ENCODE peak calls at places on chromosomes 16 and 17, in eight cellular contexts. X is IMR-90, I is endothelial cell of umbilical vein, L is mammary epithelial cell, O is adipocyte, F is K562, H is GM12878, V is neural progenitor cell. C is an unnamed sample. For H3K27me3, the result is how much of the 10 kb centered on the place peaks cover.

GRCh38 chr17:74956093-74956492 is 16.5 kb downstream of the HID1 start:
- DNase-seq in X (no peak), I (no peak), L (no peak), O (no peak), F (no peak), H (no peak), V (no peak), C (no peak)

GRCh38 chr17:8387914-8388651 is 5.1 kb upstream of the RPL26 start:
- DNase-seq in X (no peak), I (no peak), L (no peak), O (no peak), F (no peak), H (no peak), V (no peak), C (no peak)

GRCh38 chr16:3066440-3066748 is 954 bp downstream of the IL32 start:
- DNase-seq in X (no peak), I (no peak), L (no peak), O (no peak), F (no peak), H (no peak), V (no peak), C (no peak)

GRCh38 chr16:10078541-10078949 is 103.7 kb downstream of the GRIN2A start:
- DNase-seq in X (no peak), I (no peak), L (no peak), O (no peak), F (no peak), H (no peak), V (peak), C (no peak)

GRCh38 chr16:4865231-4865860 is 18.1 kb downstream of the UBN1 start:
- DNase-seq in X (no peak), I (no peak), L (no peak), O (no peak), F (no peak), H (no peak), V (no peak), C (no peak)

GRCh38 chr16:30715777-30716445 is 16.9 kb downstream of the SRCAP start:
- DNase-seq in X (peak), I (no peak), L (peak), O (no peak), F (peak), H (no peak), V (no peak), C (no peak)

GRCh38 chr16:832652-833336 is 32.3 kb upstream of the GNG13 start:
- DNase-seq in X (no peak), I (no peak), L (no peak), O (no peak), F (no peak), H (no peak), V (no peak), C (no peak)

GRCh38 chr16:89044394-89045180 is 49.1 kb upstream of the ACSF3 start:
- DNase-seq in X (no peak), I (no peak), L (no peak), O (no peak), F (no peak), H (no peak), V (no peak), C (no peak)

GRCh38 chr16:74169687-74170522 is 126.7 kb upstream of the PSMD7 start:
- DNase-seq in X (peak), I (peak), L (no peak), O (peak), F (no peak), H (no peak), V (no peak), C (no peak)

GRCh38 chr17:10738516-10739258 is 8.9 kb upstream of the TMEM220 start:
- DNase-seq in X (no peak), I (no peak), L (no peak), O (no peak), F (no peak), H (no peak), V (no peak), C (no peak)

GRCh38 chr16:79278506-79278905 is 322.0 kb downstream of the MAF start:
- DNase-seq in X (no peak), I (no peak), L (no peak), O (no peak), F (no peak), H (no peak), V (no peak), C (no peak)

GRCh38 chr17:63528183-63528582 is 5.0 kb downstream of the KCNH6 start:
- DNase-seq in X (no peak), I (no peak), L (no peak), O (no peak), F (no peak), H (no peak), V (no peak), C (no peak)

GRCh38 chr17:21842332-21843317 is 150.3 kb downstream of the KCNJ18 start:
- DNase-seq in X (no peak), I (no peak), L (no peak), O (no peak), F (no peak), H (no peak), V (no peak), C (no peak)

GRCh38 chr17:16922386-16923096 is 49.4 kb downstream of the TNFRSF13B start:
- DNase-seq in X (peak), I (no peak), L (no peak), O (no peak), F (peak), H (no peak), V (no peak), C (no peak)

GRCh38 chr17:79792984-79793923 is 3.6 kb downstream of the CBX8 start:
- DNase-seq in X (peak), I (no peak), L (no peak), O (peak), F (no peak), H (no peak), V (peak), C (no peak)

GRCh38 chr17:28993013-28993600 is 12.7 kb downstream of the SEZ6 start:
- DNase-seq in X (no peak), I (no peak), L (peak), O (no peak), F (no peak), H (no peak), V (no peak), C (no peak)

GRCh38 chr16:85237817-85238216 is 125.5 kb upstream of the CIBAR2 start:
- DNase-seq in X (no peak), I (no peak), L (no peak), O (no peak), F (no peak), H (no peak), V (no peak), C (no peak)

GRCh38 chr16:56860226-56861020 is 4.6 kb upstream of the SLC12A3 start:
- DNase-seq in X (no peak), I (no peak), L (no peak), O (peak), F (no peak), H (peak), V (no peak), C (no peak)

GRCh38 chr16:23896832-23897821 is 61.3 kb downstream of the PRKCB start:
- DNase-seq in X (no peak), I (no peak), L (no peak), O (no peak), F (no peak), H (no peak), V (no peak), C (no peak)

GRCh38 chr16:28503470-28504259 is 3.0 kb downstream of the IL27 start:
- DNase-seq in X (no peak), I (no peak), L (no peak), O (no peak), F (no peak), H (no peak), V (no peak), C (no peak)

GRCh38 chr17:47674503-47674902 is 19.5 kb upstream of the TBKBP1 start:
- DNase-seq in X (no peak), I (no peak), L (no peak), O (no peak), F (no peak), H (no peak), V (no peak), C (no peak)

GRCh38 chr16:85522842-85523601 is 90.1 kb upstream of the GSE1 start:
- DNase-seq in X (peak), I (no peak), L (no peak), O (peak), F (no peak), H (no peak), V (no peak), C (no peak)

GRCh38 chr16:70687671-70688265 is 1.9 kb upstream of the MTSS2 start:
- DNase-seq in X (no peak), I (no peak), L (no peak), O (no peak), F (no peak), H (no peak), V (no peak), C (no peak)

GRCh38 chr17:77212081-77212832 is 71.5 kb downstream of the SEC14L1 start:
- DNase-seq in X (no peak), I (no peak), L (no peak), O (no peak), F (no peak), H (peak), V (no peak), C (no peak)

GRCh38 chr17:49996495-49997255 is 1.7 kb upstream of the DLX3 start:
- DNase-seq in X (peak), I (peak), L (no peak), O (peak), F (peak), H (no peak), V (peak), C (no peak)

GRCh38 chr17:44223574-44224046 is 4.1 kb upstream of the UBTF start:
- DNase-seq in X (peak), I (peak), L (peak), O (peak), F (no peak), H (no peak), V (no peak), C (no peak)

GRCh38 chr16:81291117-81291516 is 23.6 kb upstream of the GAN start:
- DNase-seq in X (no peak), I (no peak), L (no peak), O (no peak), F (no peak), H (no peak), V (no peak), C (no peak)

GRCh38 chr17:46826116-46826515 is 7.6 kb upstream of the WNT3 start:
- DNase-seq in X (no peak), I (no peak), L (no peak), O (no peak), F (no peak), H (no peak), V (no peak), C (no peak)

GRCh38 chr16:84228321-84228838 is 11.4 kb downstream of the KCNG4 start:
- DNase-seq in X (peak), I (peak), L (peak), O (peak), F (peak), H (no peak), V (peak), C (no peak)

GRCh38 chr16:57479422-57480126 is 6.7 kb downstream of the DOK4 start:
- DNase-seq in X (peak), I (peak), L (peak), O (peak), F (peak), H (no peak), V (peak), C (no peak)

GRCh38 chr17:74408830-74409229 is 23.1 kb upstream of the GPRC5C start:
- DNase-seq in X (no peak), I (no peak), L (no peak), O (no peak), F (no peak), H (no peak), V (no peak), C (no peak)

GRCh38 chr17:70084476-70084875 is 9.5 kb downstream of the KCNJ16 start:
- DNase-seq in X (peak), I (no peak), L (no peak), O (peak), F (no peak), H (no peak), V (peak), C (no peak)

GRCh38 chr17:80730739-80731138 is 186.1 kb downstream of the RPTOR start:
- DNase-seq in X (no peak), I (no peak), L (no peak), O (no peak), F (no peak), H (no peak), V (no peak), C (no peak)

GRCh38 chr17:41812176-41813038 is at the start of gene FKBP10:
- DNase-seq in X (peak), I (peak), L (peak), O (peak), F (no peak), H (no peak), V (peak), C (no peak)

DNA sequence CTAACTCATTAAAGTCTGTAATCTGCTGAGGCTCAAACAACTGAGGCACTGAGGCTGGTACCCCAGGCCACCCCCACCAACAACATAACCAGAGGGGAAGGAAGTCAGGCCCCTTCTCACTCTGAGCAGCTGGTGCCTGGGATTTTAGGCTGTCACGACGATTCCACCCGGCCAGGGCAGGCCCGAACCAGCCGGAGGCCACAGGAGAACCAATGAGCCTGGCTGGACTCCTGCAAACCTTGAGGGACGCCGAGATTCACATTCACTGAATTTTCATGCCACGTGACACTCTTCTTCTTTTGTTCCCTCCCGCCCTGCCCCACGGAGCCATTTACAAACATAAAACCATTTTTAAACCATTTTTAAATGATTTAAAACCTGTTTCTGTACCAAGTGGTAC is 48.1 kb downstream of the RPH3AL start:
- DNase-seq in X (no peak), I (no peak), L (no peak), O (peak), F (no peak), H (no peak), V (peak), C (no peak)
- H3K9ac ChIP-seq in X (no peak), I (no peak), L (no peak), O (no peak), F (no peak), H (no peak), V (no peak), C (no peak)

DNA sequence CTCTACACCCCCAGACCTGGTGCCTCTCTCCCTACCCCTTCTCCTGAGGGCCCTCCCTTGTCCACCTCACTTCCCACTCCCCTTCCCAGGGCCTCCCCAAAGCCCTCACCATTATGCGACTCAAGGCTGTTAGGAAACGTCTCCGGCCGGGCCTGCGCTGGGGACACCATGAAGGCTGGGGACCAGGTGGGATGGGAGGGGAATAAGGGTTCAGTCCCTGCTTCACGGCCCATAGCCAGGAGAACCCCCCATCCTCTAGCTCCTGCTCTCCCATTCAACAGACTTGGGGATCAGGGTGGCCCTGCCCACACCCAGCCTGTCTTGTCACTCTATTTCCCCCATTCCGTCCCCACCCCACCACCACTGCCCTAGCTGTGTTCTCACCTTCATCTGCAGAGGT is 2.1 kb downstream of the NEURL4 start:
- DNase-seq in X (no peak), I (no peak), L (no peak), O (no peak), F (no peak), H (no peak), V (no peak), C (no peak)
- H3K27me3 ChIP-seq in X (under half), I (under half), L (under half), O (under half), F (under half), H (under half), V (under half), C (under half)

GRCh38 chr17:82033359-82034085 is 2.0 kb downstream of the RAC3 start:
- DNase-seq in X (no peak), I (no peak), L (no peak), O (no peak), F (no peak), H (no peak), V (no peak), C (no peak)

GRCh38 chr17:82031303-82031884 is at the start of gene RAC3:
- DNase-seq in X (peak), I (no peak), L (no peak), O (peak), F (peak), H (no peak), V (peak), C (no peak)

GRCh38 chr17:82030470-82031302 is 792 bp upstream of the RAC3 start:
- DNase-seq in X (peak), I (peak), L (peak), O (peak), F (peak), H (no peak), V (peak), C (no peak)

GRCh38 chr17:82029990-82030469 is 1.4 kb upstream of the RAC3 start:
- DNase-seq in X (no peak), I (no peak), L (no peak), O (no peak), F (no peak), H (no peak), V (no peak), C (no peak)

GRCh38 chr17:82031885-82032627 is 578 bp downstream of the RAC3 start:
- DNase-seq in X (no peak), I (no peak), L (no peak), O (no peak), F (peak), H (no peak), V (peak), C (no peak)
- H3K9ac ChIP-seq in X (no peak), I (no peak), L (no peak), O (peak), F (peak), H (no peak), V (no peak), C (peak)

DNA sequence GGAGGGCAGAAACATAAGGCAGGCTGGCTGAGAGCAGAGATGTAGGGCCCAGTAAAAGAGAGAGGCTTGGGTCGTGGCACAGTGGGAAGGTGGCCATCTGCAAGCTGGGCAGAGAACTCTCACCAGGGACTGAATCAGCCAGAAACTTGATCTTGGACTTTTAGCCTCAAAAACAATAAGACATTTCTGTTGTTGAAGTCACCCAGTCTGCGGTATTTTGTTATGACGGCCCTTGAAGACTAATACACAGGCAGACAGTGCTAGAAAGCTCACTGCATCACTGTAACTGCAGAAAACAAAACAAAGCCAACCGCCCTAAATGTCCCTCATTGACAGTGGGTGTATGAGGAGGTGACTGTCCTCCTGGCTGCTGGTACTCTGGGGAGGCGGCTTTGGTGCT is 3.9 kb upstream of the JPH3 start:
- DNase-seq in X (peak), I (no peak), L (no peak), O (no peak), F (no peak), H (no peak), V (no peak), C (no peak)
- H3K27me3 ChIP-seq in X (half or more), I (under half), L (under half), O (half or more), F (under half), H (under half), V (half or more), C (under half)

GRCh38 chr17:27888072-27888471 is 5.1 kb downstream of the LYRM9 start:
- DNase-seq in X (no peak), I (no peak), L (no peak), O (no peak), F (no peak), H (no peak), V (no peak), C (no peak)
- H3K9ac ChIP-seq in X (no peak), I (no peak), L (no peak), O (no peak), F (no peak), H (no peak), V (no peak), C (no peak)

DNA sequence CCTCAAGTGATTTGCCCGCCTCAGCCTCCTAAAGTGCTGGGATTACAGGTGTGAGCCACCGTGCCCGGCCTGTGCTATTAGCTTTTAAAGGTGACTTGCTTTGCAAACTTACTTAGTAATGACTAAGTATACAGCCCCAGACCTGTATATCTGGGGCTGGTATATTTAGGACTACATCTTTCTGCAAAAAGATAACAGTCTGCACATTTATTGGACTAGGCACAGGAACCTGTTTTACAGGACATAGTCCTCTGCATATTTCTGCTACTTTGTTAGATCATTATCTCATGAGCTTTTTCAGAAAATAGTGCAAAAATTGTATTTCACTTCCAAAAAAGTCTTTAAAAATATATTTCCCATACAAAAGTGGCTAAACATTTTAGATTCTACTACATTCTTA is 1.3 kb downstream of the KRT24 start:
- DNase-seq in X (no peak), I (no peak), L (no peak), O (no peak), F (no peak), H (no peak), V (no peak), C (no peak)
- H3K27me3 ChIP-seq in X (half or more), I (under half), L (under half), O (under half), F (under half), H (under half), V (under half), C (under half)

DNA sequence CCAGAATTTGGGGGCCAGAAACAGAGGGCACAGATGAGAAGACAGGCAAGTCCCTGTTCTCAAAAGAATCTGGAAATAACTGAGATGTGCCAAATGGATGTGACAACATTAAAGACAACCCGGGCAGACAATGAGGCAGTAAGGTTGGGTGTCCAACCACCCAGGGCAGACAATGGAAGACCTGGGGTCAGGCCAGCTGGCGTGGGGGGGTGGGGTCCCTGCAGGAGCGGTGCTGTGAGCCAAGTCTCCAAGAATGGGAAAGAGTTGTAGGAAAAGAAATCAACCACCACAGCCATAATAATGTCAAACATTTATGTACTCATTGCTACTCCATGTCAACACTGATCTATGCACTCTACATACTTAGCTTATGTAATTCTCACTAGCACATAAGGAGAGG is 203.3 kb downstream of the C16orf78 start:
- DNase-seq in X (no peak), I (no peak), L (no peak), O (no peak), F (no peak), H (no peak), V (no peak), C (no peak)
- H3K9ac ChIP-seq in X (no peak), I (no peak), L (no peak), O (no peak), F (no peak), H (no peak), V (no peak), C (no peak)